ENCODE peak calls at places on chromosome 11, in five cellular contexts. H is GM12878, L is HepG2, R is NT2/D1, J is H1. U is an unnamed sample.
A peak's percentile ranks its signal among the peaks of the same experiment; 100 is the strongest.

GRCh38 chr11:2788751-2789140 is 89.0 kb upstream of the KCNQ1OT1 start:
- DNase-seq in H (no peak), L (no peak), R (no peak), J (no peak), U (no peak)

GRCh38 chr11:19433367-19433766 is 192.6 kb upstream of the E2F8 start:
- DNase-seq in H (peak; percentile 80), L (no peak), R (no peak), J (no peak), U (no peak)

GRCh38 chr11:16527525-16528246 is 171.3 kb upstream of the SOX6 start:
- DNase-seq in H (no peak), L (no peak), R (no peak), J (no peak), U (no peak)

GRCh38 chr11:87456499-87456898 is 418.8 kb downstream of the TMEM135 start:
- DNase-seq in H (no peak), L (no peak), R (no peak), J (no peak), U (no peak)

GRCh38 chr11:17590463-17590862 is 43.4 kb downstream of the OTOG start:
- DNase-seq in H (no peak), L (no peak), R (no peak), J (no peak), U (no peak)

GRCh38 chr11:17735823-17736772 is 1.5 kb downstream of the KCNC1 start:
- DNase-seq in H (no peak), L (no peak), R (no peak), J (no peak), U (no peak)

GRCh38 chr11:122103366-122103765 is 12.6 kb downstream of the BLID start:
- DNase-seq in H (no peak), L (no peak), R (no peak), J (no peak), U (no peak)

GRCh38 chr11:33773399-33774355 is 643 bp downstream of the FBXO3 start:
- DNase-seq in H (no peak), L (peak; percentile 6), R (no peak), J (no peak), U (peak; percentile 34)

GRCh38 chr11:65016705-65017104 is 2.7 kb downstream of the ARL2 start:
- DNase-seq in H (no peak), L (no peak), R (no peak), J (no peak), U (no peak)

GRCh38 chr11:57379732-57380131 is 1.2 kb downstream of the PRG3 start:
- DNase-seq in H (no peak), L (no peak), R (peak; percentile 66), J (peak; percentile 21), U (peak; percentile 26)

GRCh38 chr11:92495107-92495793 is 270.6 kb downstream of the FAT3 start:
- DNase-seq in H (no peak), L (peak; percentile 87), R (no peak), J (no peak), U (no peak)

GRCh38 chr11:92504534-92504933 is 279.9 kb downstream of the FAT3 start:
- DNase-seq in H (no peak), L (no peak), R (no peak), J (no peak), U (no peak)

GRCh38 chr11:92501346-92501745 is 276.7 kb downstream of the FAT3 start:
- DNase-seq in H (no peak), L (no peak), R (no peak), J (no peak), U (no peak)

GRCh38 chr11:92504004-92504403 is 279.4 kb downstream of the FAT3 start:
- DNase-seq in H (no peak), L (no peak), R (no peak), J (no peak), U (no peak)

DNA sequence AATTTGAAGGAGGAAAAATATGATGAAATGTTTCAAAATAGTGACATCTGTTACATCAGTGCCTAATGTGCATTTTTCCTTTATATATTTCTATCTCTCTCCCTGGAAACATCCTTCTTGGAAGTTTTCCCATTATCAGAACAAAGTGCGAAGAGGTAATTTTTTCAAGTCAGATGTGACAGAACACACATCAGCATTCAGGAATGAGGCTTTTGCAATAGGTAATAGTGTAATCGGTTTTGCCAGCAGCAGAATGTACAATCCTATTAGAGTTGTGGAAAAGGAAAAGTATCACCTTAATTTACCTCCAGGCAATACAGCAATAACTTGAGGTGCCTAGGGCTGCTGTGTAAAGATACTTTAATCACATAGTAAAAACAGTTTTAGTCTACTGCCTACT is 275.8 kb downstream of the FAT3 start:
- DNase-seq in H (no peak), L (no peak), R (no peak), J (no peak), U (no peak)
- TF ChIP-seq SUZ12 in H (no peak), L (no peak), R (no peak), J (no peak), U (no peak)

DNA sequence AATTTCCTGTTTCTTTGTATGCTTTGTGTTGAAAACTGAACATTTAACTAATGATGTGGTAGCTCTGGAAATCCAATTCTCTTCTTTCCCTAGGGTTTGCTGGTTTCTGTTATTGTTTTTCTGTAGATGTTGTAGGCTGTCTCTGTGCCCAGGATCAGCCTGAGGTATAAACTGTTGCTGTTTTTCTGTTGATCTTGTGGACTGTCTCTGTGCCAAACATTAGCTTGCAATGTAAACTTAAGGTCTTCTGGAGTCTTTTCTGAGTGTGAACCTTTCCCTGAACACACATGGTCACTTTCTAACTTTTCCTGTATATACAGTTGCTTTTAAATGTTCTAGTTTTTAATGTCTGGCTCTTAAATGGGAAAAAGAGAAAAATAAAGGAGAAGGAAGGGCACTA is 5.8 kb upstream of the TSKU start:
- DNase-seq in H (no peak), L (no peak), R (no peak), J (no peak), U (no peak)
- TF ChIP-seq SUZ12 in H (no peak), L (no peak), R (no peak), J (no peak), U (no peak)

GRCh38 chr11:69041516-69041915 is 7.2 kb upstream of the TPCN2 start:
- DNase-seq in H (no peak), L (no peak), R (no peak), J (no peak), U (no peak)

GRCh38 chr11:69040581-69041260 is 8.0 kb upstream of the TPCN2 start:
- DNase-seq in H (no peak), L (no peak), R (peak; percentile 73), J (no peak), U (no peak)

GRCh38 chr11:69048056-69048717 is 545 bp upstream of the TPCN2 start:
- DNase-seq in H (no peak), L (no peak), R (no peak), J (no peak), U (no peak)

GRCh38 chr11:69040051-69040450 is 8.7 kb upstream of the TPCN2 start:
- DNase-seq in H (no peak), L (no peak), R (no peak), J (no peak), U (no peak)

DNA sequence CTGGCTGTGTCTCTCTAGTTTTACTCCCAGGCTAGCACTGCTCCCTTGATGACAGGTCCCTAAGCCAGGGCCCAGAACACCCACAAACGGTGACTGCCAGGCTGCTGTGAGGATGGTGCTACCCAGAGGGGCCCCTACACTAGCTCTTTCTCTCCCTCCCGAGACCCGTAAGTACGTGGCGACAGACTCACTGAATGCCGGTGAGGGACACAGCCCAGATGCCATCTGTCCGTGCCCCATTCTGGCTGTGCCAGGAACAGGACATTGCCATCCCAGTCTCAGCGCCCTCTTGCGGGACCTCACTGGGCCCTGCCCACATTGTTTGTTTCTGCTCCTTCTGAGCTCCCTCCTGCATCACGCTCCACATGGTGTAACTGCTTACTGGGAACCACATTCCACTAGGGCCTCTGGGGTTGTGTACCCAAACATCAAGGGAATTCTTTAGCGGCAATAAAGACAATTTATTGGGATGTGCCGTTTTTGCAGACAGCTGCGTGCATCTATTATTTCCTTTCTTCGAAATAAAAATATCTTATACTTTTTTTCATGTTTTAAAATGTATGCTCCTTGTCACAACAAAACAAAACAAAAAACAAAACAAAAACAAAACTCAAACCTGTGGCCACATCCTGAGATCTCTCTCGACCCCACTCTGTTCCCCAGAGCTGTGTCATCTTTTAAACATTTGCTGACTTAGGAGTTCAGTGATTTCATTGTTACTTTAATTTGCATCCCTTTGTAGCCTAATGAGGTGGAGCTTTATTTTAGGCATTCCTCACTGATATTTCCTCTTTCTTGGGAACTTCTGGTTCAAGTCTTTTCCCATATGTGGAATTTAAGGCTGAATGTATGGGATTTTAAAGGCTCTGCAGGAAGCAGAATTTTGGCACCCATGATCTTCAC is 4.4 kb upstream of the TPCN2 start:
- DNase-seq in H (no peak), L (peak; percentile 68), R (peak; percentile 75), J (peak; percentile 64), U (peak; percentile 31)
- TF ChIP-seq SUZ12 in H (no peak), L (no peak), R (no peak), J (no peak), U (no peak)

GRCh38 chr11:115990004-115990447 is 485.8 kb upstream of the CADM1 start:
- DNase-seq in H (no peak), L (no peak), R (peak; percentile 11), J (no peak), U (peak; percentile 72)
- TF ChIP-seq SUZ12 in H (no peak), L (no peak), R (no peak), J (no peak), U (no peak)

GRCh38 chr11:36010010-36010740 is 66.3 kb downstream of the LDLRAD3 start:
- DNase-seq in H (no peak), L (no peak), R (no peak), J (no peak), U (no peak)
- TF ChIP-seq SUZ12 in H (no peak), L (no peak), R (no peak), J (no peak), U (no peak)

GRCh38 chr11:115566185-115566765 is 62.1 kb upstream of the CADM1 start:
- DNase-seq in H (no peak), L (no peak), R (no peak), J (no peak), U (no peak)
- TF ChIP-seq SUZ12 in H (no peak), L (no peak), R (no peak), J (no peak), U (no peak)

DNA sequence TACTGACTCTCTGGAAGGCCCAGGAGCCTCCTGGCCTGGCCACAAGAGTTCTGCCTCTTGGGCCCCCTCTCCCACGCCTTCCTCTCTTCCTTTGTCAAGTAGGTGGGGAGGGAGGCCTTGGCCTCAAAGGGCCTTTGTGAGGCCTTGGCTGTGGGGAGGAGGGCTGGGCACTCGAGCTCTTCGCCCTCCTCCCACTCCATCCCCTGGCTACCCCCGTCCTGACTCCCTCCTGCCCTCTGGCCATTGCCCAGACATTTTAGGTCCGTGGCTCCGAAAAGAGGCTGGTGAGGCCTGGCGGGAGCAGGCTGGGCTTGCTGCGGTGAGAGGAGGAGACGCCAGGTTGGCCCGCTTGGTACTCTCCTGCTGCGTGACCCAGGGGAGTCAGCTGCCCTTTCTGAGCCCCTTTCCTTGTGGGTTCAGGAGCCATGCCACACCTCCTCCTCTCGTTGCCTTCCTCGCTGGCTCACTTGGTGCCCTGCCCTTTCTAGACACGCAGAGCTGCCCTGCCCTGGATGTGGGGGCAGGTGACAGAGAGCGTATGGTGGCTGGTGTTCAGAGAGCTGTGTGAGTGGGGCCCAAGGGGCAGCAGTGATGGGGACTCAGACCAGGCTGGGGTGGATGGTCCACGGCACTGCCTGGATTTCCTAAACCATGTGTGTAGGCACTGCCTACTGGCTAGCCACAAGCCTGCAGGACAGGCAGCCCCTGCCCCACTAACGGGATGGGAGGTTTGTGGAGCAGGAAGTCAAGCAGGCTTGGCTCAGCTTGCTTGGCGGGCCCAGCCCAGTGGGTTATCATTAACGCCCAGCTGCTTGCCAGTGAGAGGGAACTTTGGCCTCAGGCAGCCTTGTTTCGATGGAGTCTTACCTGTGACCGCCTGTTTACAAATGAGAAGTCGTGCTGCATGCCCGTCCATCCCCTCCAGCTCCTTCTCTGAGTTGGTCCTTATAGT is 15.8 kb upstream of the OMP start:
- DNase-seq in H (no peak), L (peak; percentile 39), R (no peak), J (no peak), U (no peak)
- TF ChIP-seq SUZ12 in H (no peak), L (no peak), R (no peak), J (no peak), U (no peak)